ENCODE peak calls at places on chromosome 2, in four cellular contexts. One of them, this sample, is unnamed.

GRCh38 chr2:28752608-28752984 is 966 bp downstream of the PPP1CB start:
- DNase-seq in naive thymus-derived CD8-positive, alpha-beta T cell: peak
- DNase-seq in T47D: no peak
- DNase-seq in GM12864: no peak
- DNase-seq in this sample: no peak

GRCh38 chr2:214069254-214069653 is 341.6 kb upstream of the VWC2L start:
- DNase-seq in T47D: peak
- DNase-seq in naive thymus-derived CD8-positive, alpha-beta T cell: no peak
- DNase-seq in GM12864: no peak
- DNase-seq in this sample: peak

GRCh38 chr2:78999410-78999809 is 26.1 kb upstream of the REG3G start:
- DNase-seq in naive thymus-derived CD8-positive, alpha-beta T cell: no peak
- DNase-seq in GM12864: no peak
- DNase-seq in T47D: no peak
- DNase-seq in this sample: no peak

GRCh38 chr2:48448274-48449061 is 81.5 kb upstream of the STON1 start:
- DNase-seq in GM12864: no peak
- DNase-seq in naive thymus-derived CD8-positive, alpha-beta T cell: peak
- DNase-seq in T47D: no peak
- DNase-seq in this sample: peak

GRCh38 chr2:194602750-194603149 is 1054.3 kb upstream of the SLC39A10 start:
- DNase-seq in GM12864: no peak
- DNase-seq in T47D: no peak
- DNase-seq in naive thymus-derived CD8-positive, alpha-beta T cell: no peak
- DNase-seq in this sample: no peak

GRCh38 chr2:145253492-145253891 is 733.6 kb upstream of the ZEB2 start:
- DNase-seq in naive thymus-derived CD8-positive, alpha-beta T cell: no peak
- DNase-seq in GM12864: no peak
- DNase-seq in T47D: no peak
- DNase-seq in this sample: no peak

GRCh38 chr2:108946442-108946841 is 42.6 kb downstream of the EDAR start:
- DNase-seq in naive thymus-derived CD8-positive, alpha-beta T cell: no peak
- DNase-seq in GM12864: no peak
- DNase-seq in T47D: no peak
- DNase-seq in this sample: no peak

GRCh38 chr2:85393836-85394235 is 16.3 kb downstream of the CAPG start:
- DNase-seq in naive thymus-derived CD8-positive, alpha-beta T cell: no peak
- DNase-seq in T47D: no peak
- DNase-seq in GM12864: no peak
- DNase-seq in this sample: peak

GRCh38 chr2:152950125-152950524 is 231.7 kb downstream of the ARL6IP6 start:
- DNase-seq in T47D: peak
- DNase-seq in naive thymus-derived CD8-positive, alpha-beta T cell: no peak
- DNase-seq in GM12864: no peak
- DNase-seq in this sample: peak

GRCh38 chr2:127664895-127665225 is 10.5 kb downstream of the LIMS2 start:
- DNase-seq in GM12864: no peak
- DNase-seq in T47D: no peak
- DNase-seq in naive thymus-derived CD8-positive, alpha-beta T cell: no peak
- DNase-seq in this sample: no peak

GRCh38 chr2:102455061-102455670 is 17.9 kb upstream of the SLC9A4 start:
- DNase-seq in GM12864: no peak
- DNase-seq in T47D: no peak
- DNase-seq in naive thymus-derived CD8-positive, alpha-beta T cell: no peak
- DNase-seq in this sample: no peak

GRCh38 chr2:107002735-107003134 is 116.8 kb upstream of the ST6GAL2 start:
- DNase-seq in naive thymus-derived CD8-positive, alpha-beta T cell: no peak
- DNase-seq in T47D: no peak
- DNase-seq in GM12864: no peak
- DNase-seq in this sample: peak

GRCh38 chr2:30649278-30649677 is 158.0 kb downstream of the CAPN13 start:
- DNase-seq in GM12864: no peak
- DNase-seq in naive thymus-derived CD8-positive, alpha-beta T cell: no peak
- DNase-seq in T47D: no peak
- DNase-seq in this sample: no peak

GRCh38 chr2:171403181-171403580 is 30.6 kb downstream of the METTL8 start:
- DNase-seq in GM12864: no peak
- DNase-seq in T47D: no peak
- DNase-seq in naive thymus-derived CD8-positive, alpha-beta T cell: no peak
- DNase-seq in this sample: peak

GRCh38 chr2:112187805-112188596 is 49.8 kb downstream of the FBLN7 start:
- DNase-seq in GM12864: peak
- DNase-seq in T47D: no peak
- DNase-seq in naive thymus-derived CD8-positive, alpha-beta T cell: peak
- DNase-seq in this sample: no peak

GRCh38 chr2:44169155-44169898 is 652 bp downstream of the PPM1B start:
- DNase-seq in GM12864: peak
- DNase-seq in T47D: no peak
- DNase-seq in naive thymus-derived CD8-positive, alpha-beta T cell: peak
- DNase-seq in this sample: peak

GRCh38 chr2:71181316-71181715 is 45.6 kb downstream of the PAIP2B start:
- DNase-seq in T47D: no peak
- DNase-seq in GM12864: no peak
- DNase-seq in naive thymus-derived CD8-positive, alpha-beta T cell: no peak
- DNase-seq in this sample: peak

GRCh38 chr2:174588463-174588862 is 9.1 kb downstream of the WIPF1 start:
- DNase-seq in T47D: no peak
- DNase-seq in naive thymus-derived CD8-positive, alpha-beta T cell: no peak
- DNase-seq in GM12864: no peak
- DNase-seq in this sample: no peak

GRCh38 chr2:142008135-142008744 is 122.6 kb downstream of the LRP1B start:
- DNase-seq in GM12864: no peak
- DNase-seq in T47D: no peak
- DNase-seq in naive thymus-derived CD8-positive, alpha-beta T cell: no peak
- DNase-seq in this sample: no peak

GRCh38 chr2:226740039-226740648 is 59.5 kb downstream of the IRS1 start:
- DNase-seq in naive thymus-derived CD8-positive, alpha-beta T cell: no peak
- DNase-seq in GM12864: no peak
- DNase-seq in T47D: no peak
- DNase-seq in this sample: no peak

GRCh38 chr2:65128297-65129190 is 1.4 kb downstream of the RAB1A start:
- DNase-seq in GM12864: no peak
- DNase-seq in T47D: no peak
- DNase-seq in naive thymus-derived CD8-positive, alpha-beta T cell: no peak
- DNase-seq in this sample: peak

GRCh38 chr2:7097353-7097895 is 180.2 kb downstream of the RNF144A start:
- DNase-seq in naive thymus-derived CD8-positive, alpha-beta T cell: peak
- DNase-seq in T47D: peak
- DNase-seq in GM12864: peak
- DNase-seq in this sample: peak

GRCh38 chr2:172105715-172106124 is 3.0 kb upstream of the DLX2 start:
- DNase-seq in GM12864: no peak
- DNase-seq in naive thymus-derived CD8-positive, alpha-beta T cell: peak
- DNase-seq in T47D: no peak
- DNase-seq in this sample: no peak

GRCh38 chr2:225270861-225271260 is 128.6 kb upstream of the NYAP2 start:
- DNase-seq in naive thymus-derived CD8-positive, alpha-beta T cell: peak
- DNase-seq in T47D: no peak
- DNase-seq in GM12864: peak
- DNase-seq in this sample: peak

GRCh38 chr2:26627350-26628105 is 13.6 kb downstream of the CIB4 start:
- DNase-seq in T47D: no peak
- DNase-seq in naive thymus-derived CD8-positive, alpha-beta T cell: no peak
- DNase-seq in GM12864: no peak
- DNase-seq in this sample: no peak

GRCh38 chr2:80293026-80293425 is 11.5 kb downstream of the LRRTM1 start:
- DNase-seq in GM12864: no peak
- DNase-seq in naive thymus-derived CD8-positive, alpha-beta T cell: no peak
- DNase-seq in T47D: no peak
- DNase-seq in this sample: no peak

GRCh38 chr2:132449868-132450267 is 33.3 kb downstream of the GPR39 start:
- DNase-seq in GM12864: no peak
- DNase-seq in T47D: no peak
- DNase-seq in naive thymus-derived CD8-positive, alpha-beta T cell: no peak
- DNase-seq in this sample: no peak

GRCh38 chr2:85329181-85329651 is 1.4 kb upstream of the TGOLN2 start:
- DNase-seq in T47D: no peak
- DNase-seq in GM12864: no peak
- DNase-seq in naive thymus-derived CD8-positive, alpha-beta T cell: no peak
- DNase-seq in this sample: no peak

GRCh38 chr2:191835539-191836350 is 11.1 kb downstream of the CAVIN2 start:
- DNase-seq in T47D: no peak
- DNase-seq in GM12864: no peak
- DNase-seq in naive thymus-derived CD8-positive, alpha-beta T cell: no peak
- DNase-seq in this sample: peak

GRCh38 chr2:119630121-119630520 is 48.9 kb upstream of the TMEM177 start:
- DNase-seq in GM12864: no peak
- DNase-seq in naive thymus-derived CD8-positive, alpha-beta T cell: no peak
- DNase-seq in T47D: no peak
- DNase-seq in this sample: no peak

GRCh38 chr2:11790228-11790627 is 43.8 kb downstream of the LPIN1 start:
- DNase-seq in T47D: no peak
- DNase-seq in naive thymus-derived CD8-positive, alpha-beta T cell: no peak
- DNase-seq in GM12864: no peak
- DNase-seq in this sample: no peak

GRCh38 chr2:173550143-173550542 is 195.5 kb downstream of the CDCA7 start:
- DNase-seq in naive thymus-derived CD8-positive, alpha-beta T cell: no peak
- DNase-seq in T47D: no peak
- DNase-seq in GM12864: no peak
- DNase-seq in this sample: peak

GRCh38 chr2:175432021-175432420 is 250.5 kb upstream of the ATP5MC3 start:
- DNase-seq in naive thymus-derived CD8-positive, alpha-beta T cell: no peak
- DNase-seq in GM12864: no peak
- DNase-seq in T47D: no peak
- DNase-seq in this sample: no peak

GRCh38 chr2:16006537-16007166 is 66.3 kb downstream of the MYCN start:
- DNase-seq in T47D: no peak
- DNase-seq in GM12864: no peak
- DNase-seq in naive thymus-derived CD8-positive, alpha-beta T cell: no peak
- DNase-seq in this sample: no peak

GRCh38 chr2:100350661-100351185 is 28.4 kb upstream of the LONRF2 start:
- DNase-seq in T47D: no peak
- DNase-seq in naive thymus-derived CD8-positive, alpha-beta T cell: no peak
- DNase-seq in GM12864: no peak
- DNase-seq in this sample: no peak

GRCh38 chr2:112031473-112031872 is 23.6 kb upstream of the TMEM87B start:
- DNase-seq in GM12864: no peak
- DNase-seq in T47D: no peak
- DNase-seq in naive thymus-derived CD8-positive, alpha-beta T cell: no peak
- DNase-seq in this sample: no peak

GRCh38 chr2:101790856-101791255 is 93.3 kb downstream of the MAP4K4 start:
- DNase-seq in T47D: no peak
- DNase-seq in GM12864: no peak
- DNase-seq in naive thymus-derived CD8-positive, alpha-beta T cell: no peak
- DNase-seq in this sample: peak

GRCh38 chr2:229196448-229196847 is 74.6 kb downstream of the PID1 start:
- DNase-seq in GM12864: no peak
- DNase-seq in naive thymus-derived CD8-positive, alpha-beta T cell: no peak
- DNase-seq in T47D: no peak
- DNase-seq in this sample: no peak

GRCh38 chr2:54041135-54041534 is 70.3 kb upstream of the PSME4 start:
- DNase-seq in GM12864: no peak
- DNase-seq in naive thymus-derived CD8-positive, alpha-beta T cell: no peak
- DNase-seq in T47D: no peak
- DNase-seq in this sample: no peak